ENCODE peak calls at places on chromosomes 1 and 21, in eight cellular contexts. M is HepG2, G is upper lobe of left lung, H is Panc1, N is HCT116, F is GM12878, J is GM23338, K is K562. R is an unnamed sample.

GRCh38 chr1:95013948-95014574 is 58.7 kb downstream of the ALG14 start:
- ATAC-seq in M (peak), G (no peak), H (no peak), N (no peak), F (no peak), J (no peak), K (no peak), R (peak)

GRCh38 chr1:1355376-1355775 is 3.0 kb downstream of the MXRA8 start:
- ATAC-seq in M (no peak), G (no peak), H (peak), N (peak), F (no peak), J (peak), K (no peak), R (no peak)

GRCh38 chr1:19204665-19205266 is 5.3 kb downstream of the UBR4 start:
- ATAC-seq in M (no peak), G (no peak), H (no peak), N (no peak), F (no peak), J (no peak), K (no peak), R (no peak)

GRCh38 chr1:88646852-88647645 is 37.0 kb upstream of the PKN2 start:
- ATAC-seq in M (peak), G (no peak), H (no peak), N (peak), F (peak), J (no peak), K (peak), R (no peak)

GRCh38 chr1:205343431-205344009 is 13.2 kb downstream of the KLHDC8A start:
- ATAC-seq in M (no peak), G (no peak), H (no peak), N (no peak), F (no peak), J (peak), K (peak), R (peak)

GRCh38 chr1:69090752-69091151 is 477.0 kb upstream of the LRRC7 start:
- ATAC-seq in M (no peak), G (no peak), H (no peak), N (no peak), F (no peak), J (no peak), K (no peak), R (no peak)

GRCh38 chr1:54569339-54569738 is 21.3 kb downstream of the ACOT11 start:
- ATAC-seq in M (no peak), G (no peak), H (no peak), N (peak), F (no peak), J (no peak), K (no peak), R (no peak)

GRCh38 chr1:107414550-107414949 is 273.7 kb downstream of the NTNG1 start:
- ATAC-seq in M (no peak), G (no peak), H (no peak), N (no peak), F (no peak), J (no peak), K (no peak), R (no peak)

GRCh38 chr1:115539061-115539460 is 102.7 kb upstream of the VANGL1 start:
- ATAC-seq in M (no peak), G (no peak), H (no peak), N (no peak), F (no peak), J (no peak), K (no peak), R (peak)

GRCh38 chr1:23644555-23644866 is 47.1 kb upstream of the RPL11 start:
- ATAC-seq in M (no peak), G (no peak), H (no peak), N (no peak), F (no peak), J (peak), K (no peak), R (no peak)
- TF ChIP-seq POLR2AphosphoS5 in M (no peak), G (no peak), H (no peak), N (no peak), F (no peak), J (no peak), K (no peak), R (no peak)

GRCh38 chr1:34460193-34460592 is 283.5 kb downstream of the C1orf94 start:
- ATAC-seq in M (no peak), G (peak), H (peak), N (peak), F (peak), J (peak), K (no peak), R (no peak)
- TF ChIP-seq CTCF in M (peak), G (peak), H (peak), N (peak), F (peak), J (peak), K (peak), R (peak)

GRCh38 chr1:35592991-35593769 is 20.1 kb downstream of the TFAP2E start:
- ATAC-seq in M (peak), G (no peak), H (no peak), N (no peak), F (no peak), J (no peak), K (peak), R (no peak)
- TF ChIP-seq POLR2AphosphoS5 in M (no peak), G (no peak), H (no peak), N (no peak), F (no peak), J (no peak), K (no peak), R (no peak)

GRCh38 chr1:17023573-17023972 is 11.8 kb upstream of the ATP13A2 start:
- ATAC-seq in M (no peak), G (no peak), H (no peak), N (no peak), F (no peak), J (no peak), K (no peak), R (no peak)
- TF ChIP-seq CTCF in M (no peak), G (no peak), H (no peak), N (no peak), F (no peak), J (no peak), K (no peak), R (no peak)

GRCh38 chr21:45541221-45542039 is 810 bp downstream of the SLC19A1 start:
- ATAC-seq in M (peak), G (peak), H (peak), N (peak), F (peak), J (peak), K (peak), R (peak)
- TF ChIP-seq POLR2AphosphoS5 in M (peak), G (peak), H (no peak), N (peak), F (no peak), J (no peak), K (peak), R (peak)

GRCh38 chr1:214319930-214320329 is 39.0 kb downstream of the SMYD2 start:
- ATAC-seq in M (no peak), G (no peak), H (no peak), N (no peak), F (no peak), J (no peak), K (no peak), R (no peak)
- TF ChIP-seq CTCF in M (no peak), G (no peak), H (peak), N (peak), F (no peak), J (no peak), K (no peak), R (no peak)

DNA sequence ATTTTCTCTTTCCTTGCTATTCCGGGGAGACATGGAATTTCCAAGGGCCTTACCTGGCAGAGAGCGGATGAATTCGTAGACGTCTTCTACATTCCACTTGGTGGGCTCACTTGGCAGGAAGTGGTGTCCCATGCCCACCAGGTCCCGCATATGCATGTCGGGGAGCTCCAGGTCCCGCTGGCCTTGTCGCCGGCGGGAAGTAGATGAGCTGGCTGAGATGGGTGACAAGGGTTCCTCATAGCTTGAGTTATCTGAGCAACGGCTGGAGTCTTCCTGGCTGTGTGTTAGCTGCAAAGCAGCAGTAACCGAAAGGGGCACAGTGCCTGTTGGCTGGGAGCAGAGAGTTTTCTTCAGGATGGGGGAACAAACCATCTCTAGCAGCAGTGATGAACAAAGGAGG is 7.9 kb upstream of the A3GALT2 start:
- ATAC-seq in M (no peak), G (no peak), H (no peak), N (no peak), F (no peak), J (no peak), K (no peak), R (no peak)
- TF ChIP-seq POLR2AphosphoS5 in M (no peak), G (no peak), H (no peak), N (no peak), F (no peak), J (no peak), K (no peak), R (no peak)

R was measured in gastroesophageal sphincter.